ENCODE peak calls at places on chromosomes 2 and 18, in nine cellular contexts. N is stimulated activated CD4-positive, alpha-beta T cell treated with anti-CD3 and anti-CD28 coated beads, Interleukin-4, amount 100 ng/mL, for 48 hours; Y is GM23248; K is right cardiac atrium; H is left ventricle myocardium superior; U is body of pancreas; D is effector CD4-positive, alpha-beta T cell; C is KBM-7; R is HTR-8/SVneo. W is an unnamed sample.

GRCh38 chr18:9790261-9790660 is 82.2 kb downstream of the RAB31 start:
- DNase-seq in N (no peak), H (no peak), C (no peak), D (no peak), K (no peak), R (no peak), U (no peak), Y (no peak), W (no peak)

GRCh38 chr2:223674998-223675609 is 72.9 kb upstream of the SCG2 start:
- DNase-seq in C (peak), H (no peak), R (peak), D (no peak), K (no peak), Y (peak), N (no peak), U (peak), W (no peak)

GRCh38 chr2:79876430-79876829 is 363.6 kb downstream of the CTNNA2 start:
- DNase-seq in U (peak), Y (peak), D (no peak), R (peak), K (no peak), N (no peak), H (no peak), C (peak), W (no peak)

GRCh38 chr18:58893388-58894099 is 28.9 kb downstream of the ZNF532 start:
- DNase-seq in H (no peak), D (no peak), U (no peak), N (no peak), C (no peak), K (no peak), R (no peak), Y (peak), W (no peak)

GRCh38 chr18:33184918-33185317 is 255.6 kb downstream of the CCDC178 start:
- DNase-seq in U (no peak), H (no peak), Y (no peak), D (no peak), K (no peak), C (no peak), R (no peak), N (no peak), W (no peak)

GRCh38 chr2:205025580-205026240 is 480.4 kb downstream of the PARD3B start:
- DNase-seq in U (no peak), C (no peak), D (no peak), Y (no peak), K (no peak), H (no peak), R (no peak), N (no peak), W (no peak)

GRCh38 chr2:39516347-39517101 is 79.4 kb upstream of the MAP4K3 start:
- DNase-seq in U (peak), H (peak), D (no peak), K (peak), R (no peak), C (no peak), N (no peak), Y (peak), W (no peak)

GRCh38 chr18:49894827-49895226 is 81.5 kb upstream of the ACAA2 start:
- DNase-seq in N (no peak), H (no peak), Y (no peak), R (no peak), C (no peak), K (no peak), D (no peak), U (no peak), W (no peak)

GRCh38 chr2:237742191-237742590 is 56.4 kb upstream of the RBM44 start:
- DNase-seq in R (no peak), U (no peak), C (no peak), N (no peak), H (no peak), Y (no peak), D (no peak), K (no peak), W (no peak)

GRCh38 chr2:172953970-172954852 is 121.4 kb upstream of the MAP3K20 start:
- DNase-seq in R (no peak), C (no peak), H (no peak), U (no peak), D (no peak), N (no peak), K (no peak), Y (peak), W (no peak)

GRCh38 chr2:65528241-65528574 is 95.8 kb upstream of the SPRED2 start:
- DNase-seq in U (no peak), D (no peak), K (no peak), H (no peak), N (no peak), R (no peak), C (no peak), Y (no peak), W (no peak)

GRCh38 chr18:24271381-24272331 is 126.0 kb downstream of the OSBPL1A start:
- DNase-seq in D (no peak), Y (peak), K (peak), N (peak), U (peak), R (peak), H (peak), C (peak), W (no peak)

GRCh38 chr2:215870986-215871385 is 142.4 kb downstream of the MREG start:
- DNase-seq in H (no peak), R (peak), D (no peak), Y (no peak), K (no peak), N (no peak), U (no peak), C (no peak), W (no peak)

GRCh38 chr2:70546376-70546775 is 7.2 kb downstream of the TGFA start:
- DNase-seq in Y (peak), C (no peak), D (no peak), N (no peak), R (no peak), U (no peak), H (no peak), K (no peak), W (no peak)

GRCh38 chr2:109125595-109126500 is 3.2 kb upstream of the SH3RF3 start:
- DNase-seq in N (no peak), C (no peak), H (no peak), Y (peak), K (no peak), D (no peak), R (peak), U (no peak), W (no peak)

GRCh38 chr2:206154197-206154596 is 5.0 kb downstream of the NDUFS1 start:
- DNase-seq in D (no peak), U (no peak), R (no peak), K (no peak), N (no peak), H (no peak), C (peak), Y (peak), W (no peak)

GRCh38 chr2:124959582-124959981 is 934.5 kb downstream of the CNTNAP5 start:
- DNase-seq in H (no peak), U (no peak), D (no peak), N (no peak), Y (no peak), R (no peak), K (no peak), C (no peak), W (no peak)

GRCh38 chr2:95204396-95204795 is 2.9 kb upstream of the ZNF892 start:
- DNase-seq in N (no peak), H (no peak), R (no peak), C (no peak), U (no peak), Y (no peak), D (no peak), K (no peak), W (no peak)

GRCh38 chr18:35695803-35696202 is 114.3 kb downstream of the GALNT1 start:
- DNase-seq in R (no peak), C (no peak), K (peak), U (peak), Y (no peak), N (no peak), H (peak), D (no peak), W (no peak)

GRCh38 chr2:227703961-227704360 is 13.9 kb downstream of the SLC19A3 start:
- DNase-seq in R (peak), N (no peak), C (no peak), K (no peak), Y (peak), U (no peak), H (no peak), D (no peak), W (no peak)

GRCh38 chr2:74290066-74290465 is 53.1 kb downstream of the SLC4A5 start:
- DNase-seq in Y (no peak), U (no peak), H (no peak), R (no peak), N (no peak), C (no peak), K (no peak), D (no peak), W (no peak)

GRCh38 chr2:149056541-149056940 is 18.0 kb downstream of the LYPD6B start:
- DNase-seq in H (no peak), U (no peak), C (no peak), K (no peak), Y (no peak), D (no peak), N (no peak), R (no peak), W (no peak)

GRCh38 chr2:102436284-102436683 is 13.3 kb downstream of the IL18RAP start:
- DNase-seq in C (no peak), D (no peak), H (no peak), U (no peak), N (no peak), R (no peak), Y (no peak), K (no peak), W (no peak)

GRCh38 chr18:47035156-47035671 is at the start of gene ELOA2:
- DNase-seq in K (no peak), Y (no peak), R (no peak), U (no peak), D (no peak), N (no peak), C (no peak), H (no peak), W (no peak)

GRCh38 chr18:10562773-10563160 is 36.9 kb downstream of the NAPG start:
- DNase-seq in C (no peak), R (no peak), U (no peak), H (no peak), K (peak), Y (no peak), D (no peak), N (no peak), W (no peak)

GRCh38 chr18:37456873-37457272 is 108.7 kb downstream of the CELF4 start:
- DNase-seq in H (no peak), U (no peak), D (no peak), C (no peak), K (no peak), N (no peak), R (no peak), Y (no peak), W (no peak)

W was measured in T-helper 9 cell.